ENCODE peak calls at places on chromosome 2, in seven cellular contexts. One of them, this sample, is unnamed.

GRCh38 chr2:200702646-200703118 is 109.0 kb upstream of the BZW1 start:
- DNase-seq in GM23248: no peak
- DNase-seq in K562: no peak
- DNase-seq in MG63: no peak
- DNase-seq in A549: no peak
- DNase-seq in testis: no peak
- DNase-seq in OCI-LY7: peak; percentile 37
- DNase-seq in this sample: no peak

GRCh38 chr2:172226244-172227061 is 123.8 kb upstream of the DLX2 start:
- DNase-seq in GM23248: no peak
- DNase-seq in K562: peak; percentile 49
- DNase-seq in MG63: no peak
- DNase-seq in A549: no peak
- DNase-seq in testis: peak; percentile 39
- DNase-seq in OCI-LY7: peak; percentile 5
- DNase-seq in this sample: no peak

GRCh38 chr2:101818531-101819451 is 121.3 kb downstream of the MAP4K4 start:
- DNase-seq in GM23248: peak; percentile 61
- DNase-seq in K562: no peak
- DNase-seq in MG63: peak; percentile 56
- DNase-seq in A549: no peak
- DNase-seq in testis: no peak
- DNase-seq in OCI-LY7: no peak
- DNase-seq in this sample: peak; percentile 39

GRCh38 chr2:205954707-205955106 is 131.3 kb downstream of the INO80D start:
- DNase-seq in GM23248: no peak
- DNase-seq in K562: no peak
- DNase-seq in MG63: no peak
- DNase-seq in A549: no peak
- DNase-seq in testis: no peak
- DNase-seq in OCI-LY7: no peak
- DNase-seq in this sample: no peak

GRCh38 chr2:227411320-227411989 is 23.7 kb upstream of the SCYGR1 start:
- DNase-seq in GM23248: peak; percentile 73
- DNase-seq in K562: no peak
- DNase-seq in MG63: no peak
- DNase-seq in A549: peak; percentile 68
- DNase-seq in testis: no peak
- DNase-seq in OCI-LY7: no peak
- DNase-seq in this sample: no peak

GRCh38 chr2:85132392-85132791 is 800 bp upstream of the TCF7L1 start:
- DNase-seq in GM23248: peak; percentile 48
- DNase-seq in K562: no peak
- DNase-seq in MG63: no peak
- DNase-seq in A549: peak; percentile 20
- DNase-seq in testis: no peak
- DNase-seq in OCI-LY7: no peak
- DNase-seq in this sample: peak; percentile 68

GRCh38 chr2:144703852-144704324 is 184.0 kb upstream of the ZEB2 start:
- DNase-seq in GM23248: peak; percentile 86
- DNase-seq in K562: peak; percentile 79
- DNase-seq in MG63: peak; percentile 19
- DNase-seq in A549: peak; percentile 53
- DNase-seq in testis: no peak
- DNase-seq in OCI-LY7: peak; percentile 97
- DNase-seq in this sample: peak; percentile 77

GRCh38 chr2:66537001-66537400 is 102.1 kb downstream of the MEIS1 start:
- DNase-seq in GM23248: no peak
- DNase-seq in K562: no peak
- DNase-seq in MG63: no peak
- DNase-seq in A549: no peak
- DNase-seq in testis: no peak
- DNase-seq in OCI-LY7: no peak
- DNase-seq in this sample: no peak

GRCh38 chr2:169361706-169362345 is 508 bp downstream of the LRP2 start:
- DNase-seq in GM23248: peak; percentile 42
- DNase-seq in K562: peak; percentile 21
- DNase-seq in MG63: peak; percentile 9
- DNase-seq in A549: peak; percentile 1
- DNase-seq in testis: peak; percentile 42
- DNase-seq in OCI-LY7: no peak
- DNase-seq in this sample: peak; percentile 35

GRCh38 chr2:9310390-9310789 is 103.8 kb downstream of the ASAP2 start:
- DNase-seq in GM23248: peak; percentile 96
- DNase-seq in K562: peak; percentile 31
- DNase-seq in MG63: peak; percentile 89
- DNase-seq in A549: peak; percentile 81
- DNase-seq in testis: no peak
- DNase-seq in OCI-LY7: no peak
- DNase-seq in this sample: peak; percentile 90

GRCh38 chr2:60331106-60331809 is 222.2 kb downstream of the BCL11A start:
- DNase-seq in GM23248: peak; percentile 6
- DNase-seq in K562: no peak
- DNase-seq in MG63: no peak
- DNase-seq in A549: no peak
- DNase-seq in testis: no peak
- DNase-seq in OCI-LY7: no peak
- DNase-seq in this sample: no peak

GRCh38 chr2:13137679-13138078 is 420.9 kb downstream of the TRIB2 start:
- DNase-seq in GM23248: no peak
- DNase-seq in K562: no peak
- DNase-seq in MG63: no peak
- DNase-seq in A549: no peak
- DNase-seq in testis: no peak
- DNase-seq in OCI-LY7: no peak
- DNase-seq in this sample: no peak
- H3K9me3 ChIP-seq in GM23248: no peaks in the 10 kb centered on the region
- H3K9me3 ChIP-seq in K562: no peaks in the 10 kb centered on the region
- H3K9me3 ChIP-seq in MG63: no peaks in the 10 kb centered on the region
- H3K9me3 ChIP-seq in A549: no peaks in the 10 kb centered on the region
- H3K9me3 ChIP-seq in testis: no peaks in the 10 kb centered on the region
- H3K9me3 ChIP-seq in OCI-LY7: no peaks in the 10 kb centered on the region
- H3K9me3 ChIP-seq in this sample: no peaks in the 10 kb centered on the region

GRCh38 chr2:34423301-34423700 is 824.2 kb upstream of the FAM98A start:
- DNase-seq in GM23248: no peak
- DNase-seq in K562: no peak
- DNase-seq in MG63: no peak
- DNase-seq in A549: no peak
- DNase-seq in testis: no peak
- DNase-seq in OCI-LY7: peak; percentile 7
- DNase-seq in this sample: no peak
- H3K9me3 ChIP-seq in GM23248: no peaks in the 10 kb centered on the region
- H3K9me3 ChIP-seq in K562: no peaks in the 10 kb centered on the region
- H3K9me3 ChIP-seq in MG63: no peaks in the 10 kb centered on the region
- H3K9me3 ChIP-seq in A549: peaks cover 7% of the 10 kb centered on the region
- H3K9me3 ChIP-seq in testis: no peaks in the 10 kb centered on the region
- H3K9me3 ChIP-seq in OCI-LY7: peaks cover 13% of the 10 kb centered on the region
- H3K9me3 ChIP-seq in this sample: peaks cover 15% of the 10 kb centered on the region

GRCh38 chr2:6294791-6295190 is 570.9 kb downstream of the CMPK2 start:
- DNase-seq in GM23248: no peak
- DNase-seq in K562: no peak
- DNase-seq in MG63: no peak
- DNase-seq in A549: no peak
- DNase-seq in testis: no peak
- DNase-seq in OCI-LY7: no peak
- DNase-seq in this sample: no peak

GRCh38 chr2:6290212-6290611 is 575.5 kb downstream of the CMPK2 start:
- DNase-seq in GM23248: no peak
- DNase-seq in K562: no peak
- DNase-seq in MG63: no peak
- DNase-seq in A549: no peak
- DNase-seq in testis: no peak
- DNase-seq in OCI-LY7: no peak
- DNase-seq in this sample: no peak

GRCh38 chr2:6290626-6291025 is 575.1 kb downstream of the CMPK2 start:
- DNase-seq in GM23248: no peak
- DNase-seq in K562: no peak
- DNase-seq in MG63: no peak
- DNase-seq in A549: no peak
- DNase-seq in testis: no peak
- DNase-seq in OCI-LY7: no peak
- DNase-seq in this sample: no peak
- H3K9me3 ChIP-seq in GM23248: no peaks in the 10 kb centered on the region
- H3K9me3 ChIP-seq in K562: no peaks in the 10 kb centered on the region
- H3K9me3 ChIP-seq in MG63: no peaks in the 10 kb centered on the region
- H3K9me3 ChIP-seq in A549: peaks cover 4% of the 10 kb centered on the region
- H3K9me3 ChIP-seq in testis: no peaks in the 10 kb centered on the region
- H3K9me3 ChIP-seq in OCI-LY7: peaks cover 40% of the 10 kb centered on the region
- H3K9me3 ChIP-seq in this sample: no peaks in the 10 kb centered on the region

GRCh38 chr2:62091471-62091870 is 104.4 kb upstream of the B3GNT2 start:
- DNase-seq in GM23248: no peak
- DNase-seq in K562: no peak
- DNase-seq in MG63: no peak
- DNase-seq in A549: no peak
- DNase-seq in testis: no peak
- DNase-seq in OCI-LY7: no peak
- DNase-seq in this sample: no peak
- H3K9me3 ChIP-seq in GM23248: no peaks in the 10 kb centered on the region
- H3K9me3 ChIP-seq in K562: no peaks in the 10 kb centered on the region
- H3K9me3 ChIP-seq in MG63: no peaks in the 10 kb centered on the region
- H3K9me3 ChIP-seq in A549: no peaks in the 10 kb centered on the region
- H3K9me3 ChIP-seq in testis: no peaks in the 10 kb centered on the region
- H3K9me3 ChIP-seq in OCI-LY7: no peaks in the 10 kb centered on the region
- H3K9me3 ChIP-seq in this sample: no peaks in the 10 kb centered on the region

GRCh38 chr2:116148361-116148760 is 1666.1 kb upstream of the DDX18 start:
- DNase-seq in GM23248: no peak
- DNase-seq in K562: no peak
- DNase-seq in MG63: no peak
- DNase-seq in A549: no peak
- DNase-seq in testis: no peak
- DNase-seq in OCI-LY7: no peak
- DNase-seq in this sample: no peak

DNA sequence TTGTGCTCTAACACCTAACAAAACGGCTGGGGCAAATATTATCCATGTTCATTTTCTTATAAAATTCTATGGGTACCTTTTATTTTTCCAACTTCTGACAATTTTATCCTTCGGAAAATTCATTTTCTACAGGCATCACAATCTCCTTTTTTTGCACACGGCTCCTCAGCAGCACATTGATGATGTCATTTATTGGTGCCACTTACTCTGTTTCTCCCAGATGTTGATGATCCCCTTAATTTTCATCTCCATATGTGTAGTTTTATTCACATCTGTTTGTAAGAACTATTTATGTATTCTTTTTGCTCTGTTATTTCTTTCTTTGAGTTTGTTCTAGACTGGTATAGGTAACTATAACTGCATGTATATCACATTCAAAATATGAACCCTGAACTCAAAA is 1660.8 kb upstream of the DDX18 start:
- DNase-seq in GM23248: no peak
- DNase-seq in K562: no peak
- DNase-seq in MG63: no peak
- DNase-seq in A549: no peak
- DNase-seq in testis: no peak
- DNase-seq in OCI-LY7: no peak
- DNase-seq in this sample: no peak
- H3K9me3 ChIP-seq in GM23248: no peaks in the 10 kb centered on the region
- H3K9me3 ChIP-seq in K562: peaks cover 3% of the 10 kb centered on the region
- H3K9me3 ChIP-seq in MG63: no peaks in the 10 kb centered on the region
- H3K9me3 ChIP-seq in A549: peaks cover 4% of the 10 kb centered on the region
- H3K9me3 ChIP-seq in testis: no peaks in the 10 kb centered on the region
- H3K9me3 ChIP-seq in OCI-LY7: peaks cover 8% of the 10 kb centered on the region
- H3K9me3 ChIP-seq in this sample: peaks cover 12% of the 10 kb centered on the region

GRCh38 chr2:1117569-1117968 is 166.9 kb downstream of the SNTG2 start:
- DNase-seq in GM23248: no peak
- DNase-seq in K562: no peak
- DNase-seq in MG63: no peak
- DNase-seq in A549: no peak
- DNase-seq in testis: no peak
- DNase-seq in OCI-LY7: no peak
- DNase-seq in this sample: no peak

DNA sequence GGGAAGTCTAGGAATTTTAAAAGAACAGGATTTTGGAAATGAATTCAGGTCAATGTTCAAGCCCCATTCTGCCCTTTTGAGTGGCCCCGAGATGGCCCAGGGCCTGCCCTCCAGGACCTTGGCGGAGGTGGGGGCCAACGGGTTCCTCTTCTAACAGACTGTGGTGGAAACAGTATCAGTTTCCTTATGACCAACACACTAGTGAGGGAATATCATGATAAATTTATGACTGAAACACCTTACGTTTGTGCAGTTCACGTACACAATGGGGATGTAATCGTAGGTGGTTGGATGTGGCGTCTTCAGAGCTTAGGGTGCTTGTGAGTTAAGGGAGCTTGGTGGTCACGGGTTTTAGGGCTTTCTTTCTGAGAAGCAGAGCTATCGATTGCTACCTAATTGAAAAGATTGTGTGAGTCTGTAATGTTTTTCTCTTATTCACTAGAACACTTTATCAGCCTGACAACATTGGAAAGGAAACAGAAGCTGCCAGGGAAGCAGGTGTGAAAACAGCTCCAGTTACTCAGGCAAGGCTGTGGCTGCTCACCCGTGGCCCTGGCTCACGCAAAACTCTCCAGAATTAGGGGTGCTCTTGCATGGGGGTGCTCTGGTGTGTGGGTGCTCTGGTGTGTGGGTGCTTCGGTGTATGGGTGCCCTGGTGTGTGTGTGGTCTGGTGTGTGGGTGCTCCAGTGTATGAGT is 165.3 kb downstream of the SNTG2 start:
- DNase-seq in GM23248: no peak
- DNase-seq in K562: no peak
- DNase-seq in MG63: no peak
- DNase-seq in A549: no peak
- DNase-seq in testis: no peak
- DNase-seq in OCI-LY7: no peak
- DNase-seq in this sample: no peak
- H3K9me3 ChIP-seq in GM23248: no peaks in the 10 kb centered on the region
- H3K9me3 ChIP-seq in K562: no peaks in the 10 kb centered on the region
- H3K9me3 ChIP-seq in MG63: no peaks in the 10 kb centered on the region
- H3K9me3 ChIP-seq in A549: peaks cover 13% of the 10 kb centered on the region
- H3K9me3 ChIP-seq in testis: no peaks in the 10 kb centered on the region
- H3K9me3 ChIP-seq in OCI-LY7: no peaks in the 10 kb centered on the region
- H3K9me3 ChIP-seq in this sample: peaks cover 3% of the 10 kb centered on the region

DNA sequence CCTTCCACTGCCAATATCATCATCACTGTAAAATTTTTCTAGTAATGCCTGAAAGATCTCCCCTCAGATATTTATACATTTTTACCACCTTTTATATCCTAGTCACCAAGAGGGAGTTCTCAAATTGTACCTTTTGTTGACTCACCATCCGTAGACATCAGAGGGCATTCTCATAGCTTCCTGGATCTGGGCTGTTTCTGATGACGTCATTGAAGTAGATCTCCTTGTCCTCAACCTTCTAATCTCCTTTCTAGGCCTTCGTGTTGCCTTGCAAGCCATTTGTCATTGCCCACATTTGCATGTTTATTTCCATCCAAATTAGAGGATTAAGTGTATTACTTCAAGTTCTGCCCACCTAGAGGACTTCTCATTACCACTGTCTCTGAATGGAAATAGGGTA is 193.4 kb upstream of the NRXN1 start:
- DNase-seq in GM23248: no peak
- DNase-seq in K562: no peak
- DNase-seq in MG63: no peak
- DNase-seq in A549: no peak
- DNase-seq in testis: no peak
- DNase-seq in OCI-LY7: no peak
- DNase-seq in this sample: no peak
- H3K9me3 ChIP-seq in GM23248: no peaks in the 10 kb centered on the region
- H3K9me3 ChIP-seq in K562: no peaks in the 10 kb centered on the region
- H3K9me3 ChIP-seq in MG63: no peaks in the 10 kb centered on the region
- H3K9me3 ChIP-seq in A549: peaks cover 19% of the 10 kb centered on the region
- H3K9me3 ChIP-seq in testis: no peaks in the 10 kb centered on the region
- H3K9me3 ChIP-seq in OCI-LY7: no peaks in the 10 kb centered on the region
- H3K9me3 ChIP-seq in this sample: peaks cover 4% of the 10 kb centered on the region